ENCODE peak calls at places on chromosomes 5 and 9, in seven cellular contexts. N is ovary, A is AG10803, K is Calu3, S is kidney, V is A549, L is astrocyte. T is an unnamed sample.
A peak's percentile ranks its signal among the peaks of the same experiment; 100 is the strongest.

GRCh38 chr9:135330307-135330631 is 149.3 kb upstream of the PPP1R26 start:
- DNase-seq in A (no peak), K (no peak), N (no peak), L (no peak), V (no peak), S (no peak), T (no peak)

GRCh38 chr5:146516151-146516475 is at the start of gene GPR151:
- DNase-seq in S (no peak), K (no peak), L (peak; percentile 4), N (no peak), A (peak; percentile 2), V (no peak), T (no peak)

GRCh38 chr5:55896663-55897062 is 45.5 kb downstream of the IL31RA start:
- DNase-seq in S (no peak), K (no peak), A (peak; percentile 62), V (no peak), N (no peak), L (no peak), T (no peak)

GRCh38 chr5:14199902-14200301 is 56.8 kb downstream of the TRIO start:
- DNase-seq in N (peak; percentile 64), L (no peak), S (peak; percentile 42), V (no peak), K (no peak), A (peak; percentile 51), T (peak; percentile 40)

GRCh38 chr5:78811121-78811832 is 162.7 kb upstream of the LHFPL2 start:
- DNase-seq in N (no peak), L (no peak), A (peak; percentile 64), V (no peak), K (no peak), S (no peak), T (no peak)

GRCh38 chr5:172283020-172283861 is at the start of gene UBTD2:
- DNase-seq in L (peak; percentile 55), S (peak; percentile 95), K (peak; percentile 91), N (peak; percentile 89), A (peak; percentile 78), V (peak; percentile 81), T (peak; percentile 88)

GRCh38 chr5:113128931-113129330 is 152.3 kb downstream of the DCP2 start:
- DNase-seq in S (no peak), V (no peak), N (no peak), L (no peak), K (no peak), A (no peak), T (no peak)

GRCh38 chr5:9658726-9659125 is 28.6 kb upstream of the TAS2R1 start:
- DNase-seq in S (no peak), V (no peak), K (no peak), L (no peak), A (peak; percentile 94), N (no peak), T (no peak)

GRCh38 chr5:178389796-178390195 is 157.2 kb upstream of the PHYKPL start:
- DNase-seq in S (peak; percentile 40), K (no peak), L (no peak), V (no peak), N (peak; percentile 17), A (no peak), T (no peak)

GRCh38 chr5:14723648-14724231 is 59.2 kb downstream of the OTULIN start:
- DNase-seq in A (no peak), S (no peak), N (no peak), K (no peak), V (no peak), L (no peak), T (no peak)

GRCh38 chr5:133825631-133826289 is 142.7 kb downstream of the C5orf15 start:
- DNase-seq in S (peak; percentile 84), N (no peak), L (no peak), A (no peak), K (no peak), V (no peak), T (no peak)

GRCh38 chr9:18941060-18941746 is 91.8 kb downstream of the SAXO1 start:
- DNase-seq in S (no peak), A (no peak), K (no peak), L (no peak), N (no peak), V (no peak), T (no peak)

GRCh38 chr5:106658150-106658549 is 1012.6 kb downstream of the EFNA5 start:
- DNase-seq in S (no peak), V (no peak), K (no peak), N (no peak), A (no peak), L (no peak), T (no peak)

GRCh38 chr9:133689151-133689763 is 48.9 kb downstream of the SARDH start:
- DNase-seq in V (no peak), K (no peak), A (no peak), S (peak; percentile 33), L (no peak), N (no peak), T (no peak)

GRCh38 chr5:164578401-164578800 is 1073.0 kb downstream of the MAT2B start:
- DNase-seq in L (no peak), S (no peak), N (no peak), A (no peak), V (no peak), K (no peak), T (no peak)

GRCh38 chr5:179906795-179907569 is 715 bp downstream of the TBC1D9B start:
- DNase-seq in A (peak; percentile 13), S (peak; percentile 82), K (peak; percentile 41), V (no peak), N (peak; percentile 61), L (no peak), T (no peak)

GRCh38 chr9:101536938-101537337 is 3.3 kb downstream of the RNF20 start:
- DNase-seq in L (peak; percentile 10), S (no peak), K (no peak), N (no peak), V (no peak), A (peak; percentile 15), T (no peak)

GRCh38 chr9:121935744-121936143 is 157.4 kb downstream of the TTLL11 start:
- DNase-seq in L (no peak), A (no peak), S (no peak), V (no peak), N (no peak), K (no peak), T (no peak)

GRCh38 chr9:91786132-91786896 is 163.7 kb downstream of the ROR2 start:
- DNase-seq in N (no peak), S (no peak), L (no peak), A (no peak), V (no peak), K (no peak), T (no peak)

DNA sequence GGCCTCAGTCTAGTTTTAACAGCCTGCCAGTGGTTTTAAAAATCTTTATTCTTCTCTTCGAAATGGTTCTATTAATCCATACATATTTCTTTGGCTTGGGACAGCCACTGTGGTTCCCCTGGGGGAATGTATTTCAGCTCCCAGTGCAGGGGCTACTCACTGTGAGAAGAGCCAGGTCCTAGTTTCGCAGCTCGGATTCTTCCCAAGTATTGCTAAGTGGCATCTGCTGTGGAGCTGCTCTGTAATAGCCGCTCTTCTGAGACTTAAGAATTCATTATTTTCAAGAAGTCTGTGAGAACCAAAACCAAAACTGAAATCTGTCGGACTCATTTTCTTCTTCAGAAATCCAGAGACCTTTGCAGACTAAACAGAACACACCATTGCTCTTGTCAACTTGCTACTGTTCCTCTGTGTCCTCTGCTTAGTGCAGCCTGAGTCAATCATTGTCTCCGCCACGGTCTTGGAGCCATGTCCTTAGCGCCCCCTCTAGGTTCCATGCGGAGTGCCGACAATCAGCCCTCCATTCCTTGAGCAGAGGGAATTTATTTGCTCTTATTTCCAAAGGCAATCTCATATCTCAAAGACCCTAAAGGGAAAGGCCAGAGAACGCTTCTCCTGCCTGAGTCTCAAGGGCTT is 478.2 kb downstream of the SPATA31D1 start:
- DNase-seq in V (peak; percentile 22), K (no peak), L (no peak), S (no peak), A (peak; percentile 25), N (no peak), T (no peak)
- TF ChIP-seq CTCF in V (no peak), K (no peak), L (peak; percentile 9), S (no peak), A (peak; percentile 52), N (no peak), T (peak; percentile 45)

GRCh38 chr5:73831066-73831465 is 205.1 kb downstream of the ARHGEF28 start:
- DNase-seq in L (no peak), V (no peak), N (no peak), S (no peak), K (no peak), A (no peak), T (no peak)
- TF ChIP-seq CTCF in L (no peak), V (no peak), N (no peak), S (no peak), K (no peak), A (no peak), T (no peak)

GRCh38 chr5:109239501-109239900 is 170.3 kb downstream of the PJA2 start:
- DNase-seq in V (no peak), S (no peak), K (no peak), N (no peak), L (peak; percentile 14), A (no peak), T (no peak)
- TF ChIP-seq CTCF in V (no peak), S (no peak), K (no peak), N (no peak), L (no peak), A (no peak), T (no peak)

GRCh38 chr9:74645007-74645639 is 148.0 kb downstream of the RORB start:
- DNase-seq in L (no peak), S (no peak), A (peak; percentile 1), V (peak; percentile 24), N (no peak), K (peak; percentile 7), T (no peak)
- TF ChIP-seq CTCF in L (peak; percentile 58), S (peak; percentile 45), A (peak; percentile 64), V (peak; percentile 64), N (no peak), K (no peak), T (peak; percentile 59)

GRCh38 chr9:73719660-73720059 is 568.0 kb downstream of the ANXA1 start:
- DNase-seq in K (no peak), L (no peak), N (no peak), S (no peak), A (no peak), V (no peak), T (no peak)
- TF ChIP-seq CTCF in K (no peak), L (no peak), N (no peak), S (no peak), A (no peak), V (no peak), T (no peak)